ENCODE peak calls at places on chromosomes 16 and 17, in four cellular contexts. One of them, this sample, is unnamed.

GRCh38 chr16:84763629-84764028 is 56.2 kb upstream of the CRISPLD2 start:
- DNase-seq in fibroblast of lung: no peak
- DNase-seq in upper lobe of right lung: no peak
- DNase-seq in colonic mucosa: no peak
- DNase-seq in this sample: no peak

GRCh38 chr17:63699638-63700527 is at the start of gene LIMD2:
- DNase-seq in fibroblast of lung: peak; percentile 28
- DNase-seq in upper lobe of right lung: peak; percentile 84
- DNase-seq in colonic mucosa: peak; percentile 54
- DNase-seq in this sample: peak; percentile 88

GRCh38 chr16:4675864-4676786 is 17.2 kb upstream of the NUDT16L1 start:
- DNase-seq in fibroblast of lung: no peak
- DNase-seq in upper lobe of right lung: no peak
- DNase-seq in colonic mucosa: no peak
- DNase-seq in this sample: peak; percentile 56

GRCh38 chr17:48727415-48728175 is 955 bp downstream of the HOXB13 start:
- DNase-seq in fibroblast of lung: no peak
- DNase-seq in upper lobe of right lung: no peak
- DNase-seq in colonic mucosa: peak; percentile 22
- DNase-seq in this sample: no peak

GRCh38 chr17:40338058-40338457 is 26.5 kb downstream of the GJD3 start:
- DNase-seq in fibroblast of lung: no peak
- DNase-seq in upper lobe of right lung: no peak
- DNase-seq in colonic mucosa: no peak
- DNase-seq in this sample: no peak

GRCh38 chr16:35203636-35204035 is 1744.2 kb downstream of the TP53TG3F start:
- DNase-seq in fibroblast of lung: no peak
- DNase-seq in upper lobe of right lung: no peak
- DNase-seq in colonic mucosa: no peak
- DNase-seq in this sample: no peak

GRCh38 chr16:85204242-85205010 is 92.2 kb upstream of the CIBAR2 start:
- DNase-seq in fibroblast of lung: peak; percentile 89
- DNase-seq in upper lobe of right lung: no peak
- DNase-seq in colonic mucosa: no peak
- DNase-seq in this sample: no peak

GRCh38 chr16:4403133-4403949 is 13.1 kb downstream of the CORO7 start:
- DNase-seq in fibroblast of lung: no peak
- DNase-seq in upper lobe of right lung: no peak
- DNase-seq in colonic mucosa: no peak
- DNase-seq in this sample: no peak

GRCh38 chr17:76246080-76247066 is 6.1 kb upstream of the RNF157 start:
- DNase-seq in fibroblast of lung: peak; percentile 88
- DNase-seq in upper lobe of right lung: no peak
- DNase-seq in colonic mucosa: no peak
- DNase-seq in this sample: peak; percentile 60

GRCh38 chr16:85536073-85536410 is 77.1 kb upstream of the GSE1 start:
- DNase-seq in fibroblast of lung: no peak
- DNase-seq in upper lobe of right lung: no peak
- DNase-seq in colonic mucosa: no peak
- DNase-seq in this sample: no peak

GRCh38 chr17:41002814-41003213 is 3.1 kb upstream of the KRTAP3-2 start:
- DNase-seq in fibroblast of lung: no peak
- DNase-seq in upper lobe of right lung: no peak
- DNase-seq in colonic mucosa: no peak
- DNase-seq in this sample: no peak

GRCh38 chr17:29674270-29674669 is 51.6 kb upstream of the CORO6 start:
- DNase-seq in fibroblast of lung: no peak
- DNase-seq in upper lobe of right lung: no peak
- DNase-seq in colonic mucosa: no peak
- DNase-seq in this sample: no peak

GRCh38 chr17:75019710-75020109 is 7.2 kb downstream of the MRPL58 start:
- DNase-seq in fibroblast of lung: no peak
- DNase-seq in upper lobe of right lung: no peak
- DNase-seq in colonic mucosa: no peak
- DNase-seq in this sample: no peak

GRCh38 chr17:79176792-79177601 is 102.4 kb downstream of the ENGASE start:
- DNase-seq in fibroblast of lung: no peak
- DNase-seq in upper lobe of right lung: no peak
- DNase-seq in colonic mucosa: no peak
- DNase-seq in this sample: no peak

GRCh38 chr17:64081802-64082799 is 47.8 kb downstream of the ERN1 start:
- DNase-seq in fibroblast of lung: peak; percentile 86
- DNase-seq in upper lobe of right lung: no peak
- DNase-seq in colonic mucosa: peak; percentile 33
- DNase-seq in this sample: no peak

GRCh38 chr16:80317132-80318098 is 223.4 kb upstream of the DYNLRB2 start:
- DNase-seq in fibroblast of lung: peak; percentile 24
- DNase-seq in upper lobe of right lung: no peak
- DNase-seq in colonic mucosa: no peak
- DNase-seq in this sample: no peak

GRCh38 chr17:62630365-62631085 is 3.1 kb downstream of the MRC2 start:
- DNase-seq in fibroblast of lung: no peak
- DNase-seq in upper lobe of right lung: no peak
- DNase-seq in colonic mucosa: no peak
- DNase-seq in this sample: no peak
- H3K27me3 ChIP-seq in fibroblast of lung: no peaks in the 10 kb centered on the region
- H3K27me3 ChIP-seq in upper lobe of right lung: no peaks in the 10 kb centered on the region
- H3K27me3 ChIP-seq in colonic mucosa: peaks cover 24% of the 10 kb centered on the region
- H3K27me3 ChIP-seq in this sample: no peaks in the 10 kb centered on the region

GRCh38 chr17:17227608-17228520 is 9.1 kb downstream of the FLCN start:
- DNase-seq in fibroblast of lung: no peak
- DNase-seq in upper lobe of right lung: no peak
- DNase-seq in colonic mucosa: no peak
- DNase-seq in this sample: no peak

GRCh38 chr17:17232303-17232621 is 4.7 kb downstream of the FLCN start:
- DNase-seq in fibroblast of lung: no peak
- DNase-seq in upper lobe of right lung: no peak
- DNase-seq in colonic mucosa: no peak
- DNase-seq in this sample: no peak

GRCh38 chr17:17231621-17232302 is 5.2 kb downstream of the FLCN start:
- DNase-seq in fibroblast of lung: no peak
- DNase-seq in upper lobe of right lung: no peak
- DNase-seq in colonic mucosa: no peak
- DNase-seq in this sample: no peak

GRCh38 chr17:17228521-17229279 is 8.3 kb downstream of the FLCN start:
- DNase-seq in fibroblast of lung: no peak
- DNase-seq in upper lobe of right lung: no peak
- DNase-seq in colonic mucosa: no peak
- DNase-seq in this sample: no peak

DNA sequence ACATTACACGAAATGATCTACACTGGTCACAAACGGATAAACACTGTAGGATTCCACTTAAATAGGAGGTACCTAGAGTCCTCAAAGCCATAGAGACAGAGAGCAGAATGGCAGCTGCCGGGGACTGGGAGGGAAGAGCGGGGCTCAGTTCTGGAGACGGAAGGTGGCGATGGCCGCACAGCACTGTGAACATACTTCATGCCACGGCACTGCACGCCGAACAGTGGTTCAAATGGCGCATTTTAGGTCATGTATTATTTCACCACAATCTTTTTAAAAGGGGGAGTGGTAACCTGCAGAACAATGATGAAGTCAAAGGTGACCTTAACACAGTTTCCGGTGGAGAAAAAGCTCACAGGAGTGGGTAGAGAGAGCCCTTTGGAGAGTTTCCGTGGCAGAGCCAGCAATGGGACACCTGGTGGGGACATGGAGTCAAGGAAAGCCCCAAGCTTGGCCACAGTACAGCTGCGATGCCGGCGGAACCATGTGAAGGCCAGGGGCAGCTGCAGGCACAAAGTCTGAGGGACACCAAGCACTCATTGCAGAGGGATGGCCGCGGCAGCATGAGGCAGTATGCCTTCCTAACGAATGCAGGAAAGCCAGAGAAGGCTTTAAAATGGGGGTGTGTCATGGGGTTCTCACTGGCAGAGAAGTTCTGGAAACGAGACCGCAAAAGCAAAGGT is 7.4 kb downstream of the FLCN start:
- DNase-seq in fibroblast of lung: no peak
- DNase-seq in upper lobe of right lung: no peak
- DNase-seq in colonic mucosa: no peak
- DNase-seq in this sample: no peak
- H3K36me3 ChIP-seq in fibroblast of lung: peaks cover 40% of the 10 kb centered on the region
- H3K36me3 ChIP-seq in upper lobe of right lung: peaks cover 86% of the 10 kb centered on the region
- H3K36me3 ChIP-seq in colonic mucosa: peaks cover 42% of the 10 kb centered on the region
- H3K36me3 ChIP-seq in this sample: peaks cover 32% of the 10 kb centered on the region

GRCh38 chr16:75780669-75781068 is 54.4 kb upstream of the CPHXL start:
- DNase-seq in fibroblast of lung: no peak
- DNase-seq in upper lobe of right lung: no peak
- DNase-seq in colonic mucosa: no peak
- DNase-seq in this sample: no peak
- H3K27me3 ChIP-seq in fibroblast of lung: no peaks in the 10 kb centered on the region
- H3K27me3 ChIP-seq in upper lobe of right lung: peaks cover 12% of the 10 kb centered on the region
- H3K27me3 ChIP-seq in colonic mucosa: no peaks in the 10 kb centered on the region
- H3K27me3 ChIP-seq in this sample: no peaks in the 10 kb centered on the region

GRCh38 chr16:27474041-27474440 is 72.1 kb downstream of the IL21R start:
- DNase-seq in fibroblast of lung: no peak
- DNase-seq in upper lobe of right lung: no peak
- DNase-seq in colonic mucosa: no peak
- DNase-seq in this sample: no peak
- H3K36me3 ChIP-seq in fibroblast of lung: peaks cover 28% of the 10 kb centered on the region
- H3K36me3 ChIP-seq in upper lobe of right lung: peaks cover 97% of the 10 kb centered on the region
- H3K36me3 ChIP-seq in colonic mucosa: peaks cover 19% of the 10 kb centered on the region
- H3K36me3 ChIP-seq in this sample: peaks cover 51% of the 10 kb centered on the region

GRCh38 chr17:44556854-44557606 is at the start of gene FZD2:
- DNase-seq in fibroblast of lung: peak; percentile 99
- DNase-seq in upper lobe of right lung: peak; percentile 83
- DNase-seq in colonic mucosa: peak; percentile 74
- DNase-seq in this sample: peak; percentile 76
- H3K27me3 ChIP-seq in fibroblast of lung: no peaks in the 10 kb centered on the region
- H3K27me3 ChIP-seq in upper lobe of right lung: peaks cover 7% of the 10 kb centered on the region
- H3K27me3 ChIP-seq in colonic mucosa: peaks cover 19% of the 10 kb centered on the region
- H3K27me3 ChIP-seq in this sample: peaks cover 17% of the 10 kb centered on the region

GRCh38 chr16:11276143-11276879 is at the start of gene PRM2:
- DNase-seq in fibroblast of lung: no peak
- DNase-seq in upper lobe of right lung: no peak
- DNase-seq in colonic mucosa: no peak
- DNase-seq in this sample: no peak

GRCh38 chr16:11274964-11275363 is 1.3 kb downstream of the PRM2 start:
- DNase-seq in fibroblast of lung: no peak
- DNase-seq in upper lobe of right lung: no peak
- DNase-seq in colonic mucosa: no peak
- DNase-seq in this sample: no peak

GRCh38 chr16:11276880-11277593 is 757 bp upstream of the PRM2 start:
- DNase-seq in fibroblast of lung: peak; percentile 12
- DNase-seq in upper lobe of right lung: no peak
- DNase-seq in colonic mucosa: no peak
- DNase-seq in this sample: no peak

GRCh38 chr16:11278681-11279628 is 2.2 kb downstream of the PRM1 start:
- DNase-seq in fibroblast of lung: no peak
- DNase-seq in upper lobe of right lung: no peak
- DNase-seq in colonic mucosa: no peak
- DNase-seq in this sample: no peak

DNA sequence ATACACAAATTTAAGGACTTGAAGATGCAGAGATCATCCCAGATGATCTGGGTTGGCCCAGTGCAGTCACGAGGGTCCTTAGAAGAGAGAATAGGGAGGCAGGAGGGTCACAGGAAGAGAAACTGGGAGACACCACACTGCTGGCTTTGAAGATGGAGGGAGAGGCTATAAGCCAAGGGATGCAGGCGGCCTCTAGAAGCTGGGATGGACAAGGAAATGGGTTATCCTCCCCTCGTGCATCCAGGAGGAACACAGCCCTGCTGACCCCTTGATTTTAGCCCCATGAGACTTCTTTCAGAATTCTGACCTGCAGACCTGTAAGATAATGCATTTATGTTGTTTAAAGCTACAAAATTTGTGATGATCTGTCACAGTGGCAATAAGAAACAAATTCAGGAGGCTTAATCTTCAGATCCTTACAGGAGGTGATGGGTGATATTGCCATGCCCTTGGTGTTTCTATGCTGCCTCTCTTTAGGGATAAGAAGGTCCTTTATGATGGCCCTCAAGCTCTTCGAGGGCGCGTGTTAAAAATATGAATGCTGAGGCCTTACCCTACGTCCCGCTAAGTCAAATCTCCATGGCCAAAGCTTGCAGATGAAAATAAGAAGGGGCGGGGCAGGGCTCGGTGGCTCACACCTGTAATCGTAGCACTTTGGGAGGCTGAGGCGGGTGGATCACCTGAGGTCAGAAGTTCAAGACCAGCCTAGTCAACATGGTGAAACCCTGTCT is 1.5 kb upstream of the PRM2 start:
- DNase-seq in fibroblast of lung: no peak
- DNase-seq in upper lobe of right lung: no peak
- DNase-seq in colonic mucosa: no peak
- DNase-seq in this sample: no peak
- H3K36me3 ChIP-seq in fibroblast of lung: no peaks in the 10 kb centered on the region
- H3K36me3 ChIP-seq in upper lobe of right lung: no peaks in the 10 kb centered on the region
- H3K36me3 ChIP-seq in colonic mucosa: no peaks in the 10 kb centered on the region
- H3K36me3 ChIP-seq in this sample: no peaks in the 10 kb centered on the region

This sample was measured in CD8-positive, alpha-beta memory T cell.